ENCODE peak calls at places on chromosomes 3 and 15, in four cellular contexts. O is A549, N is K562, P is HepG2. U is an unnamed sample.

GRCh38 chr3:169780738-169781137 is 7.5 kb downstream of the MYNN start:
- DNase-seq in O (no peak), N (no peak), P (no peak), U (no peak)

GRCh38 chr15:98421419-98422085 is 226.8 kb upstream of the IGF1R start:
- DNase-seq in P (peak; percentile 11), O (peak; percentile 54), N (peak; percentile 61), U (peak; percentile 92)

GRCh38 chr3:133964547-133964946 is 65.2 kb downstream of the SLCO2A1 start:
- DNase-seq in P (peak; percentile 4), N (no peak), O (peak; percentile 5), U (no peak)

GRCh38 chr3:18080198-18080689 is 337.8 kb upstream of the TBC1D5 start:
- DNase-seq in P (no peak), N (peak; percentile 14), O (no peak), U (no peak)

GRCh38 chr3:69819283-69819682 is 80.0 kb downstream of the MITF start:
- DNase-seq in P (no peak), N (no peak), O (no peak), U (no peak)

GRCh38 chr3:59938857-59939256 is 889.0 kb upstream of the CFAP20DC start:
- DNase-seq in N (no peak), O (no peak), P (no peak), U (no peak)

GRCh38 chr3:174352227-174352626 is 506.9 kb upstream of the NAALADL2 start:
- DNase-seq in N (no peak), P (no peak), O (no peak), U (no peak)

GRCh38 chr15:88448991-88449461 is 18.2 kb downstream of the MRPL46 start:
- DNase-seq in P (no peak), O (no peak), N (no peak), U (peak; percentile 78)

GRCh38 chr3:169150874-169151273 is 512.6 kb downstream of the MECOM start:
- DNase-seq in N (no peak), O (no peak), P (no peak), U (peak; percentile 11)

GRCh38 chr3:8103954-8104353 is 397.7 kb upstream of the LMCD1 start:
- DNase-seq in P (no peak), O (no peak), N (no peak), U (no peak)

GRCh38 chr3:49153349-49153912 is 12.7 kb downstream of the CCDC71 start:
- DNase-seq in N (no peak), O (no peak), P (no peak), U (no peak)

GRCh38 chr15:26967719-26968269 is 3.2 kb upstream of the GABRG3 start:
- DNase-seq in P (no peak), N (no peak), O (no peak), U (peak; percentile 90)

GRCh38 chr15:27454281-27455060 is 483.5 kb downstream of the GABRG3 start:
- DNase-seq in P (no peak), O (peak; percentile 50), N (peak; percentile 79), U (no peak)

GRCh38 chr3:183818706-183819624 is 6.4 kb downstream of the MAP6D1 start:
- DNase-seq in P (no peak), N (no peak), O (no peak), U (no peak)

GRCh38 chr3:129123314-129124060 is 1.9 kb upstream of the RAB43 start:
- DNase-seq in N (no peak), O (no peak), P (peak; percentile 84), U (no peak)

GRCh38 chr15:68430471-68431036 is 1.4 kb downstream of the ITGA11 start:
- DNase-seq in O (no peak), P (no peak), N (no peak), U (no peak)

GRCh38 chr15:92079047-92079446 is 225.5 kb downstream of the SLCO3A1 start:
- DNase-seq in O (peak; percentile 66), N (peak; percentile 47), P (peak; percentile 15), U (peak; percentile 37)

GRCh38 chr3:170062769-170063168 is 25.0 kb downstream of the GPR160 start:
- DNase-seq in N (no peak), O (no peak), P (no peak), U (no peak)

GRCh38 chr3:42376397-42376798 is 34.0 kb downstream of the LYZL4 start:
- DNase-seq in N (peak; percentile 20), O (no peak), P (no peak), U (no peak)

GRCh38 chr15:73870700-73871408 is 2.5 kb upstream of the TBC1D21 start:
- DNase-seq in O (peak; percentile 7), P (no peak), N (peak; percentile 67), U (no peak)

GRCh38 chr3:59240856-59241255 is 191.0 kb upstream of the CFAP20DC start:
- DNase-seq in P (no peak), O (no peak), N (no peak), U (no peak)

GRCh38 chr15:74906193-74906449 is 530 bp downstream of the FAM219B start:
- DNase-seq in N (peak; percentile 47), O (no peak), P (no peak), U (no peak)

GRCh38 chr3:122886251-122886650 is 91.4 kb downstream of the SLC49A4 start:
- DNase-seq in N (no peak), O (no peak), P (no peak), U (no peak)

GRCh38 chr3:178436773-178437172 is 99.5 kb upstream of the KCNMB2 start:
- DNase-seq in P (no peak), O (peak; percentile 22), N (peak; percentile 24), U (peak; percentile 55)

GRCh38 chr15:44662478-44663409 is 718 bp downstream of the SPG11 start:
- DNase-seq in O (peak; percentile 63), N (peak; percentile 79), P (peak; percentile 61), U (peak; percentile 71)

GRCh38 chr15:65212097-65212496 is 824 bp upstream of the CILP start:
- DNase-seq in N (peak; percentile 89), O (peak; percentile 54), P (peak; percentile 42), U (peak; percentile 52)

GRCh38 chr15:62464705-62465104 is 299.6 kb upstream of the C2CD4B start:
- DNase-seq in O (no peak), P (no peak), N (no peak), U (no peak)

GRCh38 chr15:45023659-45024320 is 795 bp downstream of the SORD start:
- DNase-seq in P (no peak), N (peak; percentile 48), O (peak; percentile 1), U (peak; percentile 16)

GRCh38 chr15:41972341-41973237 is at the start of gene EHD4:
- DNase-seq in O (peak; percentile 98), N (peak; percentile 99), P (peak; percentile 100), U (peak; percentile 97)
- TF ChIP-seq EP300 in O (no peak), N (no peak), P (no peak), U (no peak)

GRCh38 chr15:38684461-38685000 is 119.9 kb upstream of the RASGRP1 start:
- DNase-seq in O (no peak), N (no peak), P (no peak), U (no peak)
- TF ChIP-seq REST in O (no peak), N (no peak), P (no peak), U (no peak)

GRCh38 chr15:66833372-66833771 is 131.3 kb downstream of the SMAD6 start:
- DNase-seq in O (no peak), N (no peak), P (no peak), U (no peak)

GRCh38 chr15:66831289-66831688 is 129.3 kb downstream of the SMAD6 start:
- DNase-seq in O (no peak), N (no peak), P (no peak), U (no peak)

GRCh38 chr15:66832679-66833078 is 130.6 kb downstream of the SMAD6 start:
- DNase-seq in O (no peak), N (peak; percentile 50), P (no peak), U (no peak)

GRCh38 chr15:66830358-66830757 is 128.3 kb downstream of the SMAD6 start:
- DNase-seq in N (no peak), O (peak; percentile 32), P (no peak), U (no peak)

GRCh38 chr15:66831801-66832390 is 129.9 kb downstream of the SMAD6 start:
- DNase-seq in N (no peak), P (no peak), O (no peak), U (no peak)
- TF ChIP-seq EP300 in N (no peak), P (no peak), O (no peak), U (no peak)

GRCh38 chr3:38334656-38335055 is 11.9 kb upstream of the XYLB start:
- DNase-seq in O (no peak), P (no peak), N (no peak), U (no peak)
- TF ChIP-seq REST in O (no peak), P (no peak), N (no peak), U (peak; percentile 87)

DNA sequence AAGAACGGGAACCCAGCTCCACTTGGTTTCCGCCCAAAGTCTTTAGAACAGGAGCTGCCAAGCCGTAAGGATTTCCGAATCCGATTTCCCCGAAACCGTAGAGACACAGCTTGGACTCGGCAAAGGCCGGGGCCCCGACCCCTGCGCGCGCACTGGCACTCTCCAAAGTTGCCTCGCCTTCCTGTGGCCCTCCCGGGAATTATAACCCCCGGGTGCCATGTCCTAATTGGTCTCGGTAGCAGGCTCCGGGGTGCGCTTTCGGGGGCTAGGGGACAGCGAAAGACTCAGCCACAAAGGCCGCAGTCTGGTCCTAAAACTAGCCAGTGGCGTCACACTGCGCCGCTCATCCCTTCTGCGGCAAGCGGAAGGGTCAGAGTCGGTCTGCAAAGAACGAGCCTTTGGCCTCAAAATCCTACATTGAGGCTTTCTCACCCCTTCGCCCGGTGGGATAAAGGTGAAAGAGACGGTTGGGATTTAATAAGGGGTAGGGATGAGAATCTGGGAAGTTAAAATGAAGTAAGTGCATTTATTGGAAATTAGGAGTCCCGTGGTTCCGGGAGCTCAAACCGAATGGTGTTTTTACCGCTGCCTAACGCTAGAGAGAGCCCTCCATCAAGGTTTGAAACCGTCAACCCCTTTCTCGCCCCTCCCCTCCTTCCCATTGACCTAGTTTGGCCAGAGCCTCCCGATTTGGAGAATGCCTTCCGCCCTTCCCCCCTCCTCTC is 6.7 kb downstream of the BCL6 start:
- DNase-seq in N (peak; percentile 86), P (peak; percentile 72), O (peak; percentile 85), U (peak; percentile 87)
- TF ChIP-seq EP300 in N (no peak), P (no peak), O (no peak), U (no peak)

GRCh38 chr3:50350527-50351317 is at the start of the genes CYB561D2 and NPRL2:
- DNase-seq in O (peak; percentile 92), P (peak; percentile 90), N (peak; percentile 90), U (peak; percentile 97)
- TF ChIP-seq REST in O (no peak), P (no peak), N (peak; percentile 38), U (no peak)

GRCh38 chr3:140627756-140628155 is 50.1 kb upstream of the TRIM42 start:
- DNase-seq in O (no peak), P (no peak), N (no peak), U (no peak)

GRCh38 chr3:140630366-140630765 is 47.5 kb upstream of the TRIM42 start:
- DNase-seq in O (no peak), P (no peak), N (no peak), U (no peak)

GRCh38 chr3:140628606-140629005 is 49.3 kb upstream of the TRIM42 start:
- DNase-seq in P (no peak), O (no peak), N (no peak), U (no peak)

GRCh38 chr3:140629351-140630137 is 48.3 kb upstream of the TRIM42 start:
- DNase-seq in P (peak; percentile 17), N (no peak), O (peak; percentile 12), U (no peak)

DNA sequence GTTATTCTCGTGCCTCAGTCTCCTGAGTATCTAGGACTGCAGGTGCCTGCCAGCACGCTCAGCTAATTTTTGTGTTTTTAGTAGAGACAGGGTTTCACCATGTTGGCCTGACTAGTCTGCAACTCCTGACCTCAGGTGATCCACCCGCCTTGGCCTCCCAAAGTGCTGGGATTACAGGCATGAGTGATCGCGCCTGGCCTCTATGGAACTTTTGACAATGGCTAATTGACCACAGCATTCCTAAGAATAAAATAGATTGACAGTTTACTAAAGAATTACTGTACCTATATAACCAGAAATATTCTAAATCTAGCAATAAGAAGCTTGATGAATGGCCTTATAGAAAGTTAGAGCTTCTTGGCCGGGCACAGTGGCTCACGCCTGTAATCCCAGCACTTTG is 51.0 kb upstream of the TRIM42 start:
- DNase-seq in O (no peak), P (no peak), N (no peak), U (no peak)
- TF ChIP-seq EP300 in O (no peak), P (no peak), N (no peak), U (no peak)